ENCODE peak calls at places on chromosome 4, in six cellular contexts. One of them, this sample, is unnamed. For H3K4me1, the result is how much of the 10 kb centered on the place peaks cover.

GRCh38 chr4:156794863-156795262 is 176.7 kb downstream of the PDGFC start:
- DNase-seq in astrocyte: no peak
- DNase-seq in stomach: no peak
- DNase-seq in PC-3: peak
- DNase-seq in spleen: no peak
- DNase-seq in upper lobe of right lung: no peak
- DNase-seq in this sample: no peak

GRCh38 chr4:163474027-163474426 is 473 bp upstream of the TKTL2 start:
- DNase-seq in astrocyte: no peak
- DNase-seq in stomach: no peak
- DNase-seq in PC-3: no peak
- DNase-seq in spleen: no peak
- DNase-seq in upper lobe of right lung: no peak
- DNase-seq in this sample: no peak

GRCh38 chr4:136078971-136079370 is 1453.3 kb downstream of the PCDH18 start:
- DNase-seq in astrocyte: peak
- DNase-seq in stomach: no peak
- DNase-seq in PC-3: no peak
- DNase-seq in spleen: no peak
- DNase-seq in upper lobe of right lung: no peak
- DNase-seq in this sample: no peak

GRCh38 chr4:110902500-110902899 is 279.6 kb upstream of the PITX2 start:
- DNase-seq in astrocyte: peak
- DNase-seq in stomach: no peak
- DNase-seq in PC-3: no peak
- DNase-seq in spleen: no peak
- DNase-seq in upper lobe of right lung: no peak
- DNase-seq in this sample: no peak

GRCh38 chr4:107834241-107834856 is 9.6 kb downstream of the SGMS2 start:
- DNase-seq in astrocyte: no peak
- DNase-seq in stomach: no peak
- DNase-seq in PC-3: peak
- DNase-seq in spleen: no peak
- DNase-seq in upper lobe of right lung: no peak
- DNase-seq in this sample: no peak

GRCh38 chr4:23579166-23579565 is 310.7 kb downstream of the PPARGC1A start:
- DNase-seq in astrocyte: no peak
- DNase-seq in stomach: no peak
- DNase-seq in PC-3: no peak
- DNase-seq in spleen: no peak
- DNase-seq in upper lobe of right lung: no peak
- DNase-seq in this sample: no peak

GRCh38 chr4:47209833-47210232 is 178.5 kb downstream of the GABRB1 start:
- DNase-seq in astrocyte: peak
- DNase-seq in stomach: no peak
- DNase-seq in PC-3: peak
- DNase-seq in spleen: no peak
- DNase-seq in upper lobe of right lung: no peak
- DNase-seq in this sample: no peak

GRCh38 chr4:16125571-16126445 is 42.0 kb upstream of the PROM1 start:
- DNase-seq in astrocyte: no peak
- DNase-seq in stomach: no peak
- DNase-seq in PC-3: no peak
- DNase-seq in spleen: no peak
- DNase-seq in upper lobe of right lung: no peak
- DNase-seq in this sample: no peak

GRCh38 chr4:37953620-37954325 is 6.4 kb upstream of the PTTG2 start:
- DNase-seq in astrocyte: peak
- DNase-seq in stomach: no peak
- DNase-seq in PC-3: peak
- DNase-seq in spleen: no peak
- DNase-seq in upper lobe of right lung: no peak
- DNase-seq in this sample: no peak

GRCh38 chr4:172843273-172843672 is 325.3 kb upstream of the GALNT7 start:
- DNase-seq in astrocyte: no peak
- DNase-seq in stomach: no peak
- DNase-seq in PC-3: no peak
- DNase-seq in spleen: no peak
- DNase-seq in upper lobe of right lung: no peak
- DNase-seq in this sample: no peak

GRCh38 chr4:69910016-69910782 is 20.7 kb upstream of the CSN1S1 start:
- DNase-seq in astrocyte: no peak
- DNase-seq in stomach: no peak
- DNase-seq in PC-3: no peak
- DNase-seq in spleen: no peak
- DNase-seq in upper lobe of right lung: no peak
- DNase-seq in this sample: no peak

GRCh38 chr4:78778530-78778929 is 2.4 kb downstream of the BMP2K start:
- DNase-seq in astrocyte: no peak
- DNase-seq in stomach: no peak
- DNase-seq in PC-3: no peak
- DNase-seq in spleen: no peak
- DNase-seq in upper lobe of right lung: no peak
- DNase-seq in this sample: no peak

GRCh38 chr4:151599876-151600275 is 160.9 kb downstream of the GATB start:
- DNase-seq in astrocyte: no peak
- DNase-seq in stomach: no peak
- DNase-seq in PC-3: no peak
- DNase-seq in spleen: no peak
- DNase-seq in upper lobe of right lung: no peak
- DNase-seq in this sample: no peak

GRCh38 chr4:185903205-185903604 is 91.2 kb upstream of the SORBS2 start:
- DNase-seq in astrocyte: no peak
- DNase-seq in stomach: no peak
- DNase-seq in PC-3: no peak
- DNase-seq in spleen: no peak
- DNase-seq in upper lobe of right lung: no peak
- DNase-seq in this sample: no peak

GRCh38 chr4:147822128-147822527 is 90.2 kb downstream of the ARHGAP10 start:
- DNase-seq in astrocyte: peak
- DNase-seq in stomach: peak
- DNase-seq in PC-3: no peak
- DNase-seq in spleen: no peak
- DNase-seq in upper lobe of right lung: peak
- DNase-seq in this sample: peak

GRCh38 chr4:113436360-113436759 is 325.2 kb downstream of the CAMK2D start:
- DNase-seq in astrocyte: peak
- DNase-seq in stomach: no peak
- DNase-seq in PC-3: no peak
- DNase-seq in spleen: no peak
- DNase-seq in upper lobe of right lung: no peak
- DNase-seq in this sample: no peak

GRCh38 chr4:182449186-182449880 is 206.1 kb downstream of the TENM3 start:
- DNase-seq in astrocyte: peak
- DNase-seq in stomach: no peak
- DNase-seq in PC-3: peak
- DNase-seq in spleen: no peak
- DNase-seq in upper lobe of right lung: no peak
- DNase-seq in this sample: no peak

GRCh38 chr4:15754323-15754722 is 23.8 kb upstream of the CD38 start:
- DNase-seq in astrocyte: peak
- DNase-seq in stomach: no peak
- DNase-seq in PC-3: peak
- DNase-seq in spleen: no peak
- DNase-seq in upper lobe of right lung: no peak
- DNase-seq in this sample: peak

GRCh38 chr4:183261953-183262775 is 57.9 kb downstream of the CLDN22 start:
- DNase-seq in astrocyte: peak
- DNase-seq in stomach: peak
- DNase-seq in PC-3: peak
- DNase-seq in spleen: peak
- DNase-seq in upper lobe of right lung: peak
- DNase-seq in this sample: peak

GRCh38 chr4:166458756-166459155 is 585.7 kb downstream of the TLL1 start:
- DNase-seq in astrocyte: peak
- DNase-seq in stomach: no peak
- DNase-seq in PC-3: peak
- DNase-seq in spleen: no peak
- DNase-seq in upper lobe of right lung: no peak
- DNase-seq in this sample: no peak

DNA sequence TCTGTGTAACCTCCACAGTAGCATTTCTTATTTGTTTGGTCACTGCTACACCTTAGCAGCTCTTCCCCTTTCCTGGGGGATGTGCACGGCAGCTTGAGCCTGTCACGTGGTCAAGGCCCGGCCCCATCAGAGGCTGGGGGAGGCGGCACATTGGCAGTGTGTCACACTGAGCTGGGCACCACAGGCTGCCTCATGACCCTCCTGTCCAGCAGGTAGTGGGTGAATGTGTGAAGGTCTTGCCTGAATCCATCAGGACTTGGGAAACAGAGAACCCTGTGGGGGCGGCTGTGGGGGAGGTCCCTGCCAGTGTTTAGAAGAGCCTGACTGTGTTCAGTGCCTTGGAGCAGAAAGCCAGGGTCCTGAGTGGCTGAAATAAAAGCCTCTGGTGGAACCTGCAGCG is 33.2 kb downstream of the WFS1 start:
- DNase-seq in astrocyte: no peak
- DNase-seq in stomach: no peak
- DNase-seq in PC-3: no peak
- DNase-seq in spleen: no peak
- DNase-seq in upper lobe of right lung: no peak
- DNase-seq in this sample: no peak
- H3K4me3 ChIP-seq in astrocyte: no peak
- H3K4me3 ChIP-seq in stomach: no peak
- H3K4me3 ChIP-seq in PC-3: no peak
- H3K4me3 ChIP-seq in spleen: no peak
- H3K4me3 ChIP-seq in upper lobe of right lung: no peak
- H3K4me3 ChIP-seq in this sample: no peak

GRCh38 chr4:1898681-1899080 is 27.5 kb downstream of the NSD2 start:
- DNase-seq in astrocyte: no peak
- DNase-seq in stomach: no peak
- DNase-seq in PC-3: no peak
- DNase-seq in spleen: no peak
- DNase-seq in upper lobe of right lung: no peak
- DNase-seq in this sample: no peak

GRCh38 chr4:1898007-1898406 is 26.8 kb downstream of the NSD2 start:
- DNase-seq in astrocyte: no peak
- DNase-seq in stomach: no peak
- DNase-seq in PC-3: no peak
- DNase-seq in spleen: peak
- DNase-seq in upper lobe of right lung: peak
- DNase-seq in this sample: no peak

GRCh38 chr4:1900624-1901023 is 29.4 kb downstream of the NSD2 start:
- DNase-seq in astrocyte: no peak
- DNase-seq in stomach: no peak
- DNase-seq in PC-3: no peak
- DNase-seq in spleen: peak
- DNase-seq in upper lobe of right lung: peak
- DNase-seq in this sample: no peak

GRCh38 chr4:1900087-1900433 is 28.9 kb downstream of the NSD2 start:
- DNase-seq in astrocyte: no peak
- DNase-seq in stomach: no peak
- DNase-seq in PC-3: no peak
- DNase-seq in spleen: no peak
- DNase-seq in upper lobe of right lung: peak
- DNase-seq in this sample: no peak

DNA sequence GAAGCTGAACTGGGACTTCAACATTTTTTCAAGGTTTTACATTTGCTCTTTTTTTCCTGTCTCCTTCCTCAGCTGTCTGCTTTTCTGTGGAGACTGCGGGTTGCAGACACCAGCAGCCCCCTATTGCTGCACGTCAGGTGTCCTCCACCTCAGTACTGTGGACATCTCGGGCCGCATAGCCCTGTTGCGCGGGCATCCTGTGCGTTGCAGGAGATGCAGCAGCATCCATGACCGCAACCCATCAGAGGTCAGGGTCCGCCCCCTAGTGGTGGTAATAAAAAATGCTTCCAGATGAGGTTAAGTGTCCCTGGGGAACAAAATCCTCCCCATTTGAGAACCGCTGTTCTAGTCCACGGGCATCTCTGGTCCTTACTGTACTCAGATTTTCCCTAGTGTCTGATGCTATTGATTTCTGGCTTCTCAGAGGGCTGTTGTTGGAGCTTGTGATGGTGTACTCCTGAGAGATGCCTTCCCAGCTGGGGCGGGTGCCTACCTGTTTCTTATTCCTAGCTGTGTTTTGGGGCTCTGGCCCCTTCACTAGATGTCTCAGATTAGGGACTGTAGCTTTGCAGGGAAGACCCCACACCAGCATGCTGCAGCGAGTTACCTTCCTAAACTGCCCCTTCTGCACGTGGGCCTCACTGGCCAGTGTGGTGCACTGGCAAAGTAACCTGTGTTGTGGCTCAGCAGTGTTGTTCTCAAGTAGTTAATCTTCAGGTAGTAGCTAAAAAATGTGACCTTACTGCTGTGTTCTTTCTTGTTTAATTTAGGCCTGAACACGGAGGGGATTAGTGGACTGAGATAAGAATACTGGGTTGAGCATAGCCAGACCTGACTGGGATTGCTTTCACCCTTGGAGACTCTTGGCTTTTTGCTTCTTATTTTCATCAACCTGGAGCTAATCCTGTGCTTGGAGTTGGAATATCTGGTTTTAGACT is 28.2 kb downstream of the NSD2 start:
- DNase-seq in astrocyte: peak
- DNase-seq in stomach: peak
- DNase-seq in PC-3: peak
- DNase-seq in spleen: peak
- DNase-seq in upper lobe of right lung: peak
- DNase-seq in this sample: peak
- H3K4me1 ChIP-seq in astrocyte: under half
- H3K4me1 ChIP-seq in stomach: under half
- H3K4me1 ChIP-seq in PC-3: under half
- H3K4me1 ChIP-seq in spleen: under half
- H3K4me1 ChIP-seq in upper lobe of right lung: under half
- H3K4me1 ChIP-seq in this sample: under half

GRCh38 chr4:116183241-116183640 is 902.1 kb downstream of the TRAM1L1 start:
- DNase-seq in astrocyte: no peak
- DNase-seq in stomach: no peak
- DNase-seq in PC-3: no peak
- DNase-seq in spleen: no peak
- DNase-seq in upper lobe of right lung: no peak
- DNase-seq in this sample: no peak

DNA sequence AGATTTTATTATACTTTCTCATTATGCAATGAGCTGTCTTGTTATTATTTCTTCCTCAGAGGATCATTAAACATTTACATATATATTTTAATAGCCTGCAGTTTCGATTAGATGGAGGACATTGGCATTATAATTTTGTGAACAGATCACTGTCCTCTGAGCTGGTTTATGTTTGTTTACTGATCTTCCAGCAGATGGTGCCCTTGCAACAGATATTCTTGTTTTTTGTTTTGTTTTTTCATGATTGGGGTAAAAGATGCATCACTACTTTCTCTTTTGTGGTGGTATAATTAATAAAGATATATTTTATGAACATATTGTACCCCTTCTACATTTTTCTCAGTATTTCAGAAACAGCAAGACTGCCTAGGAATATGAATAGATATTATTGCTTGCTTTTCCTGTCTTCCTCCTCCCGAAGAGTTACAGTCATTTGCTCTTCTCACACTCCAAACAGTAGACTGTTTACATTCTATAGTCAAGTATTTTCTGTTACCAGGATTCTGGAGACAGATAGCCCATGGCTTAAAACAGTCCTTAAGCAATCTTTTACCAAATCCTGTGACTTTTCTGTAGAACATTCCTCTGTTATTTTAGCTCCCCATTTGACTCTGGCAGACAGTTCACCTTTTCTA is 905.2 kb downstream of the TRAM1L1 start:
- DNase-seq in astrocyte: no peak
- DNase-seq in stomach: no peak
- DNase-seq in PC-3: peak
- DNase-seq in spleen: no peak
- DNase-seq in upper lobe of right lung: no peak
- DNase-seq in this sample: no peak
- TF ChIP-seq CTCF in astrocyte: peak
- TF ChIP-seq CTCF in stomach: peak
- TF ChIP-seq CTCF in PC-3: peak
- TF ChIP-seq CTCF in spleen: no peak
- TF ChIP-seq CTCF in upper lobe of right lung: no peak
- TF ChIP-seq CTCF in this sample: no peak

GRCh38 chr4:41628916-41629315 is 91.0 kb downstream of the LIMCH1 start:
- DNase-seq in astrocyte: no peak
- DNase-seq in stomach: no peak
- DNase-seq in PC-3: no peak
- DNase-seq in spleen: no peak
- DNase-seq in upper lobe of right lung: no peak
- DNase-seq in this sample: no peak
- H3K4me3 ChIP-seq in astrocyte: no peak
- H3K4me3 ChIP-seq in stomach: no peak
- H3K4me3 ChIP-seq in PC-3: no peak
- H3K4me3 ChIP-seq in spleen: no peak
- H3K4me3 ChIP-seq in upper lobe of right lung: no peak
- H3K4me3 ChIP-seq in this sample: no peak

This sample was measured in mucosa of descending colon.